ENCODE peak calls at places on chromosomes 13 and 19, in seven cellular contexts. A is heart right ventricle; N is iris pigment epithelial cell; F is neural crest cell; D is stimulated activated CD4-positive, alpha-beta T cell treated with anti-CD3 and anti-CD28 coated beads, Interleukin-12 subunit alpha, Interleukin-12 subunit beta, amount 100 ng/mL, for 24 hours; Q is DMS79; K is cardiac fibroblast. I is an unnamed sample.
A peak's percentile ranks its signal among the peaks of the same experiment; 100 is the strongest.

GRCh38 chr19:11194657-11195056 is 2.7 kb downstream of the KANK2 start:
- DNase-seq in A (peak; percentile 29), N (no peak), F (no peak), D (no peak), Q (no peak), K (peak; percentile 43), I (no peak)

GRCh38 chr13:73000027-73000674 is 58.7 kb upstream of the KLF5 start:
- DNase-seq in A (no peak), N (peak; percentile 71), F (no peak), D (no peak), Q (no peak), K (peak; percentile 47), I (peak; percentile 6)

GRCh38 chr19:2291185-2291751 is 9.3 kb upstream of the PEAK3 start:
- DNase-seq in A (no peak), N (no peak), F (peak; percentile 62), D (no peak), Q (peak; percentile 39), K (no peak), I (no peak)

GRCh38 chr13:87333599-87333998 is 337.6 kb upstream of the SLITRK5 start:
- DNase-seq in A (no peak), N (no peak), F (no peak), D (no peak), Q (no peak), K (no peak), I (no peak)

GRCh38 chr13:50130686-50131051 is 115.4 kb downstream of the KCNRG start:
- DNase-seq in A (no peak), N (peak; percentile 65), F (peak; percentile 30), D (no peak), Q (no peak), K (peak; percentile 59), I (no peak)

GRCh38 chr19:15683411-15683810 is 10.5 kb downstream of the CYP4F12 start:
- DNase-seq in A (no peak), N (no peak), F (no peak), D (no peak), Q (no peak), K (no peak), I (no peak)

GRCh38 chr13:21676611-21677021 is 5.7 kb downstream of the FGF9 start:
- DNase-seq in A (no peak), N (no peak), F (no peak), D (no peak), Q (peak; percentile 34), K (no peak), I (no peak)

GRCh38 chr19:44694184-44694579 is 4.8 kb upstream of the CEACAM16 start:
- DNase-seq in A (no peak), N (no peak), F (no peak), D (no peak), Q (no peak), K (no peak), I (no peak)

GRCh38 chr13:99392126-99392805 is 85.1 kb upstream of the GPR183 start:
- DNase-seq in A (no peak), N (no peak), F (no peak), D (no peak), Q (no peak), K (no peak), I (no peak)

GRCh38 chr19:7868671-7869452 is 5.3 kb downstream of the PRR36 start:
- DNase-seq in A (peak; percentile 69), N (peak; percentile 55), F (peak; percentile 57), D (peak; percentile 52), Q (no peak), K (peak; percentile 57), I (peak; percentile 15)

GRCh38 chr19:56476671-56477428 is at the start of gene ZNF667:
- DNase-seq in A (no peak), N (peak; percentile 42), F (no peak), D (no peak), Q (peak; percentile 9), K (peak; percentile 47), I (peak; percentile 72)

GRCh38 chr19:7506385-7507328 is 9.2 kb upstream of the ZNF358 start:
- DNase-seq in A (peak; percentile 80), N (peak; percentile 82), F (peak; percentile 64), D (no peak), Q (peak; percentile 26), K (peak; percentile 90), I (peak; percentile 40)

GRCh38 chr13:42056146-42056545 is 7.7 kb downstream of the DGKH start:
- DNase-seq in A (no peak), N (no peak), F (no peak), D (no peak), Q (no peak), K (no peak), I (no peak)

GRCh38 chr13:95337597-95337996 is 36.3 kb upstream of the ABCC4 start:
- DNase-seq in A (no peak), N (no peak), F (no peak), D (no peak), Q (no peak), K (no peak), I (no peak)

GRCh38 chr13:113837554-113838355 is 26.1 kb downstream of the GAS6 start:
- DNase-seq in A (peak; percentile 94), N (peak; percentile 99), F (no peak), D (no peak), Q (peak; percentile 96), K (peak; percentile 98), I (peak; percentile 98)

GRCh38 chr19:50311723-50312635 is 17.2 kb downstream of the KCNC3 start:
- DNase-seq in A (no peak), N (no peak), F (peak; percentile 52), D (no peak), Q (no peak), K (no peak), I (no peak)

GRCh38 chr19:16367269-16367683 is 42.6 kb downstream of the KLF2 start:
- DNase-seq in A (no peak), N (no peak), F (no peak), D (no peak), Q (no peak), K (no peak), I (no peak)

GRCh38 chr13:25232937-25233515 is 54.3 kb downstream of the MTMR6 start:
- DNase-seq in A (no peak), N (peak; percentile 29), F (no peak), D (no peak), Q (peak; percentile 8), K (peak; percentile 57), I (peak; percentile 41)

GRCh38 chr13:68081051-68081450 is 850.9 kb upstream of the PCDH9 start:
- DNase-seq in A (no peak), N (no peak), F (no peak), D (no peak), Q (no peak), K (no peak), I (no peak)

GRCh38 chr19:50710094-50710493 is 9.5 kb downstream of the SHANK1 start:
- DNase-seq in A (no peak), N (no peak), F (no peak), D (no peak), Q (no peak), K (no peak), I (no peak)

GRCh38 chr13:106033634-106034033 is 501.8 kb downstream of the EFNB2 start:
- DNase-seq in A (no peak), N (peak; percentile 87), F (no peak), D (no peak), Q (no peak), K (peak; percentile 81), I (peak; percentile 19)

I was measured in HFFc6.